ENCODE peak calls at places on chromosome 1, in nine cellular contexts. One of them, this sample, is unnamed.

GRCh38 chr1:8663090-8663802 is 154.2 kb downstream of the RERE start:
- DNase-seq in substantia nigra: no peak
- DNase-seq in NCI-H187: no peak
- DNase-seq in cardiac muscle cell: peak; percentile 32
- DNase-seq in AG20443: no peak
- DNase-seq in tibial artery: no peak
- DNase-seq in NCI-H748 treated with DMSO at 0.1 percent for 48 hours: no peak
- DNase-seq in mucosa of descending colon: no peak
- DNase-seq in uterus: no peak
- DNase-seq in this sample: no peak

GRCh38 chr1:107499139-107499744 is 358.4 kb downstream of the NTNG1 start:
- DNase-seq in substantia nigra: no peak
- DNase-seq in tibial artery: no peak
- DNase-seq in NCI-H187: no peak
- DNase-seq in uterus: no peak
- DNase-seq in AG20443: no peak
- DNase-seq in mucosa of descending colon: no peak
- DNase-seq in NCI-H748 treated with DMSO at 0.1 percent for 48 hours: no peak
- DNase-seq in cardiac muscle cell: no peak
- DNase-seq in this sample: no peak

GRCh38 chr1:28161770-28162550 is 14.5 kb downstream of the PTAFR start:
- DNase-seq in substantia nigra: no peak
- DNase-seq in uterus: no peak
- DNase-seq in NCI-H187: no peak
- DNase-seq in tibial artery: no peak
- DNase-seq in AG20443: no peak
- DNase-seq in NCI-H748 treated with DMSO at 0.1 percent for 48 hours: no peak
- DNase-seq in cardiac muscle cell: no peak
- DNase-seq in mucosa of descending colon: no peak
- DNase-seq in this sample: no peak

GRCh38 chr1:235325139-235325538 is 2.8 kb downstream of the ARID4B start:
- DNase-seq in mucosa of descending colon: no peak
- DNase-seq in tibial artery: no peak
- DNase-seq in AG20443: no peak
- DNase-seq in NCI-H748 treated with DMSO at 0.1 percent for 48 hours: no peak
- DNase-seq in uterus: no peak
- DNase-seq in NCI-H187: no peak
- DNase-seq in cardiac muscle cell: no peak
- DNase-seq in substantia nigra: no peak
- DNase-seq in this sample: no peak

GRCh38 chr1:87684194-87684593 is 355.5 kb downstream of the LMO4 start:
- DNase-seq in AG20443: no peak
- DNase-seq in cardiac muscle cell: peak; percentile 58
- DNase-seq in NCI-H187: no peak
- DNase-seq in NCI-H748 treated with DMSO at 0.1 percent for 48 hours: no peak
- DNase-seq in tibial artery: no peak
- DNase-seq in substantia nigra: no peak
- DNase-seq in mucosa of descending colon: peak; percentile 40
- DNase-seq in uterus: peak; percentile 12
- DNase-seq in this sample: no peak

GRCh38 chr1:65509912-65510680 is 89.6 kb downstream of the LEPR start:
- DNase-seq in uterus: no peak
- DNase-seq in NCI-H187: no peak
- DNase-seq in substantia nigra: no peak
- DNase-seq in mucosa of descending colon: no peak
- DNase-seq in NCI-H748 treated with DMSO at 0.1 percent for 48 hours: no peak
- DNase-seq in cardiac muscle cell: peak; percentile 78
- DNase-seq in tibial artery: no peak
- DNase-seq in AG20443: peak; percentile 33
- DNase-seq in this sample: no peak

GRCh38 chr1:212612251-212612961 is 3.8 kb downstream of the ATF3 start:
- DNase-seq in NCI-H187: no peak
- DNase-seq in mucosa of descending colon: no peak
- DNase-seq in substantia nigra: no peak
- DNase-seq in NCI-H748 treated with DMSO at 0.1 percent for 48 hours: no peak
- DNase-seq in cardiac muscle cell: no peak
- DNase-seq in tibial artery: no peak
- DNase-seq in uterus: no peak
- DNase-seq in AG20443: no peak
- DNase-seq in this sample: no peak

GRCh38 chr1:100246738-100247137 is 2.9 kb downstream of the DBT start:
- DNase-seq in tibial artery: no peak
- DNase-seq in mucosa of descending colon: no peak
- DNase-seq in NCI-H748 treated with DMSO at 0.1 percent for 48 hours: no peak
- DNase-seq in uterus: no peak
- DNase-seq in substantia nigra: no peak
- DNase-seq in AG20443: no peak
- DNase-seq in cardiac muscle cell: no peak
- DNase-seq in NCI-H187: no peak
- DNase-seq in this sample: no peak

GRCh38 chr1:228647523-228648444 is 87.5 kb upstream of the RHOU start:
- DNase-seq in AG20443: peak; percentile 50
- DNase-seq in substantia nigra: no peak
- DNase-seq in cardiac muscle cell: peak; percentile 71
- DNase-seq in tibial artery: peak; percentile 37
- DNase-seq in NCI-H187: peak; percentile 1
- DNase-seq in mucosa of descending colon: peak; percentile 64
- DNase-seq in NCI-H748 treated with DMSO at 0.1 percent for 48 hours: peak; percentile 44
- DNase-seq in uterus: peak; percentile 44
- DNase-seq in this sample: peak; percentile 4

GRCh38 chr1:27868932-27869718 is 3.2 kb upstream of the THEMIS2 start:
- DNase-seq in NCI-H187: no peak
- DNase-seq in tibial artery: no peak
- DNase-seq in AG20443: no peak
- DNase-seq in NCI-H748 treated with DMSO at 0.1 percent for 48 hours: no peak
- DNase-seq in uterus: no peak
- DNase-seq in substantia nigra: no peak
- DNase-seq in mucosa of descending colon: no peak
- DNase-seq in cardiac muscle cell: no peak
- DNase-seq in this sample: no peak

GRCh38 chr1:8276173-8276914 is 41.6 kb upstream of the SLC45A1 start:
- DNase-seq in substantia nigra: no peak
- DNase-seq in NCI-H748 treated with DMSO at 0.1 percent for 48 hours: no peak
- DNase-seq in mucosa of descending colon: no peak
- DNase-seq in cardiac muscle cell: no peak
- DNase-seq in NCI-H187: no peak
- DNase-seq in tibial artery: no peak
- DNase-seq in AG20443: no peak
- DNase-seq in uterus: no peak
- DNase-seq in this sample: no peak

GRCh38 chr1:152182942-152183341 is 23.9 kb upstream of the RPTN start:
- DNase-seq in mucosa of descending colon: no peak
- DNase-seq in AG20443: peak; percentile 53
- DNase-seq in uterus: no peak
- DNase-seq in NCI-H748 treated with DMSO at 0.1 percent for 48 hours: no peak
- DNase-seq in substantia nigra: no peak
- DNase-seq in cardiac muscle cell: peak; percentile 89
- DNase-seq in tibial artery: peak; percentile 51
- DNase-seq in NCI-H187: no peak
- DNase-seq in this sample: no peak

GRCh38 chr1:68955424-68955823 is 458.5 kb upstream of the DEPDC1 start:
- DNase-seq in tibial artery: no peak
- DNase-seq in NCI-H748 treated with DMSO at 0.1 percent for 48 hours: no peak
- DNase-seq in cardiac muscle cell: peak; percentile 20
- DNase-seq in substantia nigra: no peak
- DNase-seq in uterus: no peak
- DNase-seq in mucosa of descending colon: no peak
- DNase-seq in AG20443: no peak
- DNase-seq in NCI-H187: no peak
- DNase-seq in this sample: no peak

GRCh38 chr1:236904874-236905741 is 99.1 kb downstream of the MT1HL1 start:
- DNase-seq in NCI-H748 treated with DMSO at 0.1 percent for 48 hours: no peak
- DNase-seq in substantia nigra: no peak
- DNase-seq in NCI-H187: no peak
- DNase-seq in mucosa of descending colon: no peak
- DNase-seq in AG20443: peak; percentile 65
- DNase-seq in tibial artery: no peak
- DNase-seq in uterus: no peak
- DNase-seq in cardiac muscle cell: peak; percentile 62
- DNase-seq in this sample: no peak

GRCh38 chr1:9798236-9799130 is 25.3 kb downstream of the CLSTN1 start:
- DNase-seq in AG20443: peak; percentile 75
- DNase-seq in NCI-H187: no peak
- DNase-seq in cardiac muscle cell: peak; percentile 97
- DNase-seq in substantia nigra: no peak
- DNase-seq in NCI-H748 treated with DMSO at 0.1 percent for 48 hours: no peak
- DNase-seq in tibial artery: no peak
- DNase-seq in mucosa of descending colon: no peak
- DNase-seq in uterus: peak; percentile 89
- DNase-seq in this sample: no peak

GRCh38 chr1:161374373-161374772 is 6.7 kb upstream of the CFAP126 start:
- DNase-seq in AG20443: no peak
- DNase-seq in NCI-H187: no peak
- DNase-seq in tibial artery: no peak
- DNase-seq in uterus: no peak
- DNase-seq in mucosa of descending colon: no peak
- DNase-seq in cardiac muscle cell: peak; percentile 46
- DNase-seq in substantia nigra: no peak
- DNase-seq in NCI-H748 treated with DMSO at 0.1 percent for 48 hours: no peak
- DNase-seq in this sample: no peak

GRCh38 chr1:216887032-216887431 is 163.8 kb upstream of the ESRRG start:
- DNase-seq in AG20443: no peak
- DNase-seq in NCI-H748 treated with DMSO at 0.1 percent for 48 hours: no peak
- DNase-seq in tibial artery: no peak
- DNase-seq in mucosa of descending colon: no peak
- DNase-seq in cardiac muscle cell: no peak
- DNase-seq in substantia nigra: no peak
- DNase-seq in NCI-H187: no peak
- DNase-seq in uterus: no peak
- DNase-seq in this sample: no peak

GRCh38 chr1:153752561-153753195 is 22.5 kb upstream of the SLC27A3 start:
- DNase-seq in NCI-H187: no peak
- DNase-seq in uterus: peak; percentile 93
- DNase-seq in NCI-H748 treated with DMSO at 0.1 percent for 48 hours: no peak
- DNase-seq in AG20443: no peak
- DNase-seq in substantia nigra: no peak
- DNase-seq in mucosa of descending colon: no peak
- DNase-seq in cardiac muscle cell: peak; percentile 93
- DNase-seq in tibial artery: peak; percentile 91
- DNase-seq in this sample: no peak

GRCh38 chr1:1550591-1551432 is 10.4 kb upstream of the TMEM240 start:
- DNase-seq in cardiac muscle cell: peak; percentile 40
- DNase-seq in substantia nigra: no peak
- DNase-seq in NCI-H187: no peak
- DNase-seq in uterus: no peak
- DNase-seq in NCI-H748 treated with DMSO at 0.1 percent for 48 hours: no peak
- DNase-seq in tibial artery: no peak
- DNase-seq in mucosa of descending colon: no peak
- DNase-seq in AG20443: peak; percentile 68
- DNase-seq in this sample: peak; percentile 63

GRCh38 chr1:21490774-21491482 is 18.3 kb upstream of the ALPL start:
- DNase-seq in mucosa of descending colon: peak; percentile 43
- DNase-seq in uterus: no peak
- DNase-seq in cardiac muscle cell: peak; percentile 70
- DNase-seq in NCI-H748 treated with DMSO at 0.1 percent for 48 hours: no peak
- DNase-seq in NCI-H187: no peak
- DNase-seq in tibial artery: no peak
- DNase-seq in substantia nigra: no peak
- DNase-seq in AG20443: peak; percentile 90
- DNase-seq in this sample: peak; percentile 64

GRCh38 chr1:55235722-55236121 is 20.6 kb upstream of the USP24 start:
- DNase-seq in AG20443: peak; percentile 75
- DNase-seq in tibial artery: no peak
- DNase-seq in NCI-H748 treated with DMSO at 0.1 percent for 48 hours: no peak
- DNase-seq in cardiac muscle cell: peak; percentile 59
- DNase-seq in NCI-H187: no peak
- DNase-seq in substantia nigra: no peak
- DNase-seq in uterus: no peak
- DNase-seq in mucosa of descending colon: no peak
- DNase-seq in this sample: peak; percentile 71

GRCh38 chr1:53188099-53188498 is 8.5 kb upstream of the CPT2 start:
- DNase-seq in substantia nigra: no peak
- DNase-seq in AG20443: no peak
- DNase-seq in NCI-H748 treated with DMSO at 0.1 percent for 48 hours: no peak
- DNase-seq in uterus: no peak
- DNase-seq in tibial artery: no peak
- DNase-seq in mucosa of descending colon: no peak
- DNase-seq in cardiac muscle cell: no peak
- DNase-seq in NCI-H187: no peak
- DNase-seq in this sample: no peak

This sample was measured in SJSA1.